ENCODE peak calls at places on chromosomes 4 and X, in seven cellular contexts. One of them, this sample, is unnamed.

GRCh38 chr4:1512738-1513660 is 106.8 kb upstream of the NKX1-1 start:
- DNase-seq in pancreas: no peak
- DNase-seq in CD8-positive, alpha-beta T cell: peak; percentile 35
- DNase-seq in cardiac muscle cell: peak; percentile 79
- DNase-seq in mammary epithelial cell: no peak
- DNase-seq in thyroid gland: peak; percentile 54
- DNase-seq in naive thymus-derived CD4-positive, alpha-beta T cell: peak; percentile 62
- DNase-seq in this sample: peak; percentile 89

GRCh38 chr4:57373971-57374370 is 263.8 kb upstream of the IGFBP7 start:
- DNase-seq in pancreas: no peak
- DNase-seq in CD8-positive, alpha-beta T cell: no peak
- DNase-seq in cardiac muscle cell: no peak
- DNase-seq in mammary epithelial cell: no peak
- DNase-seq in thyroid gland: no peak
- DNase-seq in naive thymus-derived CD4-positive, alpha-beta T cell: no peak
- DNase-seq in this sample: no peak

GRCh38 chr4:71449040-71449439 is 110.2 kb downstream of the SLC4A4 start:
- DNase-seq in pancreas: no peak
- DNase-seq in CD8-positive, alpha-beta T cell: no peak
- DNase-seq in cardiac muscle cell: no peak
- DNase-seq in mammary epithelial cell: no peak
- DNase-seq in thyroid gland: no peak
- DNase-seq in naive thymus-derived CD4-positive, alpha-beta T cell: no peak
- DNase-seq in this sample: no peak

GRCh38 chr4:20391224-20391623 is 139.5 kb downstream of the SLIT2 start:
- DNase-seq in pancreas: no peak
- DNase-seq in CD8-positive, alpha-beta T cell: no peak
- DNase-seq in cardiac muscle cell: no peak
- DNase-seq in mammary epithelial cell: no peak
- DNase-seq in thyroid gland: no peak
- DNase-seq in naive thymus-derived CD4-positive, alpha-beta T cell: no peak
- DNase-seq in this sample: no peak

GRCh38 chrX:476724-477075 is 90.0 kb upstream of the PPP2R3B start:
- DNase-seq in pancreas: no peak
- DNase-seq in CD8-positive, alpha-beta T cell: no peak
- DNase-seq in cardiac muscle cell: no peak
- DNase-seq in mammary epithelial cell: no peak
- DNase-seq in thyroid gland: no peak
- DNase-seq in naive thymus-derived CD4-positive, alpha-beta T cell: no peak
- DNase-seq in this sample: no peak

GRCh38 chrX:110081740-110082139 is 78.8 kb downstream of the TMEM164 start:
- DNase-seq in pancreas: no peak
- DNase-seq in CD8-positive, alpha-beta T cell: no peak
- DNase-seq in cardiac muscle cell: no peak
- DNase-seq in mammary epithelial cell: peak; percentile 72
- DNase-seq in thyroid gland: no peak
- DNase-seq in naive thymus-derived CD4-positive, alpha-beta T cell: no peak
- DNase-seq in this sample: no peak

GRCh38 chr4:76745264-76745663 is 152.7 kb downstream of the SOWAHB start:
- DNase-seq in pancreas: no peak
- DNase-seq in CD8-positive, alpha-beta T cell: no peak
- DNase-seq in cardiac muscle cell: no peak
- DNase-seq in mammary epithelial cell: no peak
- DNase-seq in thyroid gland: no peak
- DNase-seq in naive thymus-derived CD4-positive, alpha-beta T cell: no peak
- DNase-seq in this sample: no peak

GRCh38 chrX:139192386-139192961 is 338.1 kb upstream of the F9 start:
- DNase-seq in pancreas: no peak
- DNase-seq in CD8-positive, alpha-beta T cell: no peak
- DNase-seq in cardiac muscle cell: no peak
- DNase-seq in mammary epithelial cell: no peak
- DNase-seq in thyroid gland: no peak
- DNase-seq in naive thymus-derived CD4-positive, alpha-beta T cell: no peak
- DNase-seq in this sample: no peak

GRCh38 chrX:39805825-39806224 is 291.9 kb downstream of the BCOR start:
- DNase-seq in pancreas: no peak
- DNase-seq in CD8-positive, alpha-beta T cell: no peak
- DNase-seq in cardiac muscle cell: no peak
- DNase-seq in mammary epithelial cell: no peak
- DNase-seq in thyroid gland: no peak
- DNase-seq in naive thymus-derived CD4-positive, alpha-beta T cell: no peak
- DNase-seq in this sample: no peak

GRCh38 chr4:152229782-152230289 is 306.1 kb downstream of the FBXW7 start:
- DNase-seq in pancreas: no peak
- DNase-seq in CD8-positive, alpha-beta T cell: no peak
- DNase-seq in cardiac muscle cell: no peak
- DNase-seq in mammary epithelial cell: no peak
- DNase-seq in thyroid gland: no peak
- DNase-seq in naive thymus-derived CD4-positive, alpha-beta T cell: no peak
- DNase-seq in this sample: no peak

GRCh38 chr4:22999419-22999818 is 306.7 kb downstream of the GBA3 start:
- DNase-seq in pancreas: no peak
- DNase-seq in CD8-positive, alpha-beta T cell: no peak
- DNase-seq in cardiac muscle cell: no peak
- DNase-seq in mammary epithelial cell: no peak
- DNase-seq in thyroid gland: no peak
- DNase-seq in naive thymus-derived CD4-positive, alpha-beta T cell: no peak
- DNase-seq in this sample: no peak

DNA sequence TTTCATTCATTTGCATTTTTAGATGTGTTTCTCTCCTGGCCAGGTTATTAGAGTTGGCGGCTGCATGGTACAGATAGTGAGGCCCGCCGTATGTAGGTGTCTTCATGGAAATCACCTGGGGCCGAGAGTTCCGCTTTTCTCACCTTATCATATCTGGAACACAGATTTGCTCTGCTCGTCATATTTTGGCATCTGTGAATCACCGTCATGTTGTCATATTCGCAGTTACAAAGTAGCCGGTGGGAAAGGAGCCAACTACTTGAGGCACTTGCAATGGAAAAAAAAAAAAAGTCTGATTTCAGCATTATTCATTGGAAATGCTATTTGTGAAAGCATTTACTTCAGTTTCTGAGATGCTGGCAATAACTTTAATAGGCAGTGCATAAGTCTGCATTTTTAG is 1715.2 kb upstream of the TENM3 start:
- DNase-seq in pancreas: no peak
- DNase-seq in CD8-positive, alpha-beta T cell: no peak
- DNase-seq in cardiac muscle cell: no peak
- DNase-seq in mammary epithelial cell: peak; percentile 47
- DNase-seq in thyroid gland: no peak
- DNase-seq in naive thymus-derived CD4-positive, alpha-beta T cell: no peak
- DNase-seq in this sample: no peak
- H3K36me3 ChIP-seq in pancreas: no peaks in the 10 kb centered on the region
- H3K36me3 ChIP-seq in CD8-positive, alpha-beta T cell: no peaks in the 10 kb centered on the region
- H3K36me3 ChIP-seq in cardiac muscle cell: no peaks in the 10 kb centered on the region
- H3K36me3 ChIP-seq in mammary epithelial cell: no peaks in the 10 kb centered on the region
- H3K36me3 ChIP-seq in thyroid gland: no peaks in the 10 kb centered on the region
- H3K36me3 ChIP-seq in naive thymus-derived CD4-positive, alpha-beta T cell: no peaks in the 10 kb centered on the region
- H3K36me3 ChIP-seq in this sample: no peaks in the 10 kb centered on the region

GRCh38 chrX:153353416-153353815 is 19.5 kb downstream of the ZNF275 start:
- DNase-seq in pancreas: no peak
- DNase-seq in CD8-positive, alpha-beta T cell: no peak
- DNase-seq in cardiac muscle cell: no peak
- DNase-seq in mammary epithelial cell: no peak
- DNase-seq in thyroid gland: no peak
- DNase-seq in naive thymus-derived CD4-positive, alpha-beta T cell: no peak
- DNase-seq in this sample: peak; percentile 9
- H3K4me1 ChIP-seq in pancreas: no peaks in the 10 kb centered on the region
- H3K4me1 ChIP-seq in CD8-positive, alpha-beta T cell: no peaks in the 10 kb centered on the region
- H3K4me1 ChIP-seq in cardiac muscle cell: no peaks in the 10 kb centered on the region
- H3K4me1 ChIP-seq in mammary epithelial cell: no peaks in the 10 kb centered on the region
- H3K4me1 ChIP-seq in thyroid gland: no peaks in the 10 kb centered on the region
- H3K4me1 ChIP-seq in naive thymus-derived CD4-positive, alpha-beta T cell: no peaks in the 10 kb centered on the region
- H3K4me1 ChIP-seq in this sample: no peaks in the 10 kb centered on the region

DNA sequence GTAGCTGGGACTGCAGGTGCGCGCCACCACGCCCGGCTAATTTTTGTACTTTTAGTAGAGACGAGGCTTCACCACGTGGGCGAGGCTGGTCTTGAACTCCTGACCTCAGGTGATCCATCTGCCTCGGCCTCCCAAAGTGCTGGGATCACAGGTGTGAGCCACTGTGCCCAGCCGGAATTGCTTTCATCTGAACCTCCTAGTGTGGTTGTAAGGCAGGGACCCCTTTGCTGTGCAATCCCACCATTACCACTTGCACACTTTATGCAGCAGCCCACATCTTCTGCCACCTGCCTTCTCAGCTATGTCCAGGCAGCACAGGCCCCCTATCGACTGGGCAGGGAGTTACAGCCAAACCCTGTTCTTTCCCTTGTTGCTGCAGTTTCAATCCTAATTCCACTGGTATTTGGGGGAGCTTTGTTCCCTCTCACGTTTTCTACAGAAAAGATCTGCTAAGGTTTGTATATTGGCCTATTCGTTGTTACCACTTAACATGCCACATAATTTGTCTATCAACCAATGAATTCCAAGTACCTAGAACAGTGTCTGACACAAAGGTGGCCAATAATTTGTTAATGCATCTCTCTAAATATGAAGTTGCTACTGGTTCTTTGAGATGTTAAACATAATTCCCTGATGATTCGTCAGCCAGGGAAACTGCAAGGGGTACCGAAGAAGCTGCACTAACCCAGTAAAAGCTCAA is 6.5 kb downstream of the RPL39 start:
- DNase-seq in pancreas: no peak
- DNase-seq in CD8-positive, alpha-beta T cell: peak; percentile 18
- DNase-seq in cardiac muscle cell: no peak
- DNase-seq in mammary epithelial cell: no peak
- DNase-seq in thyroid gland: peak; percentile 2
- DNase-seq in naive thymus-derived CD4-positive, alpha-beta T cell: peak; percentile 31
- DNase-seq in this sample: peak; percentile 24
- H3K36me3 ChIP-seq in pancreas: no peaks in the 10 kb centered on the region
- H3K36me3 ChIP-seq in CD8-positive, alpha-beta T cell: peaks cover 14% of the 10 kb centered on the region
- H3K36me3 ChIP-seq in cardiac muscle cell: peaks cover 17% of the 10 kb centered on the region
- H3K36me3 ChIP-seq in mammary epithelial cell: peaks cover 15% of the 10 kb centered on the region
- H3K36me3 ChIP-seq in thyroid gland: peaks cover 4% of the 10 kb centered on the region
- H3K36me3 ChIP-seq in naive thymus-derived CD4-positive, alpha-beta T cell: peaks cover 30% of the 10 kb centered on the region
- H3K36me3 ChIP-seq in this sample: no peaks in the 10 kb centered on the region

GRCh38 chr4:138259296-138259695 is 17.1 kb upstream of the SLC7A11 start:
- DNase-seq in pancreas: no peak
- DNase-seq in CD8-positive, alpha-beta T cell: no peak
- DNase-seq in cardiac muscle cell: no peak
- DNase-seq in mammary epithelial cell: peak; percentile 56
- DNase-seq in thyroid gland: no peak
- DNase-seq in naive thymus-derived CD4-positive, alpha-beta T cell: no peak
- DNase-seq in this sample: no peak
- H3K4me1 ChIP-seq in pancreas: no peaks in the 10 kb centered on the region
- H3K4me1 ChIP-seq in CD8-positive, alpha-beta T cell: no peaks in the 10 kb centered on the region
- H3K4me1 ChIP-seq in cardiac muscle cell: no peaks in the 10 kb centered on the region
- H3K4me1 ChIP-seq in mammary epithelial cell: peaks cover 33% of the 10 kb centered on the region
- H3K4me1 ChIP-seq in thyroid gland: no peaks in the 10 kb centered on the region
- H3K4me1 ChIP-seq in naive thymus-derived CD4-positive, alpha-beta T cell: no peaks in the 10 kb centered on the region
- H3K4me1 ChIP-seq in this sample: no peaks in the 10 kb centered on the region

DNA sequence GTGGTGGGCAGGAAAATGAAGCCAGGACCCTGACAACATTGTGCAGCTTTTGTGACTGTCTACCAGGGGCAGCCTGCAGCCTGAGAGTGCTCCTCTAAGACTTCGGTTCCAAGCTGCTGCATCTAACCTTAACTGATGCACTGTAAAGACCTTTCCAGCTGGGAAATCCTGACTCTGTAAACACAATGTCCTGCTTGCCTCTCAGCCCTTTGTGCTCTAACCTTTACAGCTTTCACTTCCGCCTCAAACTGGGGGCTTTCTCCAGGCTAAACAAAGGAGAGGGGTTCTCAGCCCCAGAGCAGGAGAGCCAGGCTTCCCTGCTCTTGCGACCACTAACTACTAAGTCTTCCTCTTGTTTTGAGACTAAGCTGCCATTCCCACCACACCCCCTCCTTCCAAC is 19.3 kb upstream of the RASL11B start:
- DNase-seq in pancreas: no peak
- DNase-seq in CD8-positive, alpha-beta T cell: no peak
- DNase-seq in cardiac muscle cell: no peak
- DNase-seq in mammary epithelial cell: no peak
- DNase-seq in thyroid gland: no peak
- DNase-seq in naive thymus-derived CD4-positive, alpha-beta T cell: no peak
- DNase-seq in this sample: peak; percentile 77
- H3K36me3 ChIP-seq in pancreas: no peaks in the 10 kb centered on the region
- H3K36me3 ChIP-seq in CD8-positive, alpha-beta T cell: no peaks in the 10 kb centered on the region
- H3K36me3 ChIP-seq in cardiac muscle cell: no peaks in the 10 kb centered on the region
- H3K36me3 ChIP-seq in mammary epithelial cell: no peaks in the 10 kb centered on the region
- H3K36me3 ChIP-seq in thyroid gland: no peaks in the 10 kb centered on the region
- H3K36me3 ChIP-seq in naive thymus-derived CD4-positive, alpha-beta T cell: no peaks in the 10 kb centered on the region
- H3K36me3 ChIP-seq in this sample: no peaks in the 10 kb centered on the region

DNA sequence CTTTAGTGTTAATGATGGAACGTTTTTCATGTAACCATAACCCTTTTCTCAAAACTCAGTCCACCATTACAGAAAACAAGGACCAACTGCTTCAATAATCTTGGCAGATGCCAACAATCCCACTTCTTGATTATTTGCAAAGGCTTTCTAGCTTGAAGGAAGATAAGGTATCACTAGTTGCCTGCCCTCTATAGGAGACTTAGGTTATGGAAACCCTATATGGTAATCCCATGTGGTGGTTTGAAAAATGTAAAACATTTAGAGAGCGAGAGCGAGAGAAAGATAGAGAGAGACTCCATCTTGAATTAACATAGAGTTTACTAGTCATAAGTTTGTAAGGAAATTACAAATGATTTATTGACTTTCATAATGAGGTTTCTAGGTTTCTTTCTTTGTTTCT is 1627.5 kb upstream of the TENM3 start:
- DNase-seq in pancreas: no peak
- DNase-seq in CD8-positive, alpha-beta T cell: no peak
- DNase-seq in cardiac muscle cell: no peak
- DNase-seq in mammary epithelial cell: no peak
- DNase-seq in thyroid gland: no peak
- DNase-seq in naive thymus-derived CD4-positive, alpha-beta T cell: no peak
- DNase-seq in this sample: peak; percentile 9
- H3K4me1 ChIP-seq in pancreas: no peaks in the 10 kb centered on the region
- H3K4me1 ChIP-seq in CD8-positive, alpha-beta T cell: no peaks in the 10 kb centered on the region
- H3K4me1 ChIP-seq in cardiac muscle cell: no peaks in the 10 kb centered on the region
- H3K4me1 ChIP-seq in mammary epithelial cell: peaks cover 3% of the 10 kb centered on the region
- H3K4me1 ChIP-seq in thyroid gland: no peaks in the 10 kb centered on the region
- H3K4me1 ChIP-seq in naive thymus-derived CD4-positive, alpha-beta T cell: no peaks in the 10 kb centered on the region
- H3K4me1 ChIP-seq in this sample: no peaks in the 10 kb centered on the region

DNA sequence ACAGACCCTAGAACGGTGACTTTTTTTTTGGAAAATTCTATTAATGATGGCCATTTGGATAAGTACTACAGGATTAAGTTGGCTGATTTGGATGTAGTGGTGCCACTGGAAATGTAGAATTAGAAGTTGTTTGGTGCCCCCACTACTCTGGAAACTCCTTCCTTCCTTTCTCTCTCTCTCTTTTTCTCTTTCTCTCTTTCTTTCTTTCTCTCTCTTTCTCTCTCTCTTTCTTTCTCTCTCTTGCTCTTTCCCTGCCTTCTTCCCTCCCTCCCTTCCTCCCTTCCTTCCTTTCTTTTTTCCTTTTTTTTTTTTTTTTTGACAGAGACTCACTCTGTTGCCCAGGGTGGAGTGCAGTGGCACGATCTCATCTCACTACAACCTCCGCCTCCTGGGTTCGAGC is 2.7 kb downstream of the GAR1 start:
- DNase-seq in pancreas: no peak
- DNase-seq in CD8-positive, alpha-beta T cell: no peak
- DNase-seq in cardiac muscle cell: no peak
- DNase-seq in mammary epithelial cell: no peak
- DNase-seq in thyroid gland: no peak
- DNase-seq in naive thymus-derived CD4-positive, alpha-beta T cell: no peak
- DNase-seq in this sample: no peak
- H3K36me3 ChIP-seq in pancreas: no peaks in the 10 kb centered on the region
- H3K36me3 ChIP-seq in CD8-positive, alpha-beta T cell: peaks cover 18% of the 10 kb centered on the region
- H3K36me3 ChIP-seq in cardiac muscle cell: peaks cover 29% of the 10 kb centered on the region
- H3K36me3 ChIP-seq in mammary epithelial cell: peaks cover 28% of the 10 kb centered on the region
- H3K36me3 ChIP-seq in thyroid gland: peaks cover 6% of the 10 kb centered on the region
- H3K36me3 ChIP-seq in naive thymus-derived CD4-positive, alpha-beta T cell: peaks cover 20% of the 10 kb centered on the region
- H3K36me3 ChIP-seq in this sample: peaks cover 6% of the 10 kb centered on the region